ENCODE peak calls at places on chromosomes 2 and 18, in six cellular contexts. Y is heart left ventricle, W is cardiac muscle cell, F is fibroblast of pulmonary artery, K is MM.1S, J is AG04450. R is an unnamed sample.

GRCh38 chr2:237964578-237965404 is 2.0 kb upstream of the UBE2F start:
- DNase-seq in Y (no peak), W (peak; percentile 94), F (peak; percentile 96), K (no peak), J (no peak), R (no peak)

GRCh38 chr2:8277921-8278571 is 403.8 kb upstream of the ID2 start:
- DNase-seq in Y (no peak), W (no peak), F (no peak), K (peak; percentile 88), J (no peak), R (no peak)

GRCh38 chr2:161434127-161434526 is 18.0 kb downstream of the TBR1 start:
- DNase-seq in Y (no peak), W (no peak), F (no peak), K (no peak), J (no peak), R (no peak)

GRCh38 chr2:21220930-21221329 is 97.2 kb downstream of the TDRD15 start:
- DNase-seq in Y (no peak), W (peak; percentile 2), F (peak; percentile 7), K (no peak), J (no peak), R (no peak)

GRCh38 chr18:3869848-3870247 is 419.9 kb downstream of the TGIF1 start:
- DNase-seq in Y (no peak), W (peak; percentile 83), F (peak; percentile 83), K (no peak), J (peak; percentile 27), R (no peak)

GRCh38 chr2:9099341-9099751 is 95.9 kb upstream of the MBOAT2 start:
- DNase-seq in Y (no peak), W (no peak), F (no peak), K (no peak), J (no peak), R (peak; percentile 42)

GRCh38 chr2:119659601-119660342 is 19.2 kb upstream of the TMEM177 start:
- DNase-seq in Y (no peak), W (peak; percentile 63), F (peak; percentile 63), K (peak; percentile 28), J (no peak), R (no peak)

GRCh38 chr18:55592106-55592505 is 4.1 kb upstream of the TCF4 start:
- DNase-seq in Y (no peak), W (no peak), F (no peak), K (no peak), J (no peak), R (no peak)

GRCh38 chr2:150978053-150978452 is 283.6 kb downstream of the RBM43 start:
- DNase-seq in Y (no peak), W (peak; percentile 11), F (no peak), K (no peak), J (no peak), R (no peak)

GRCh38 chr2:222572761-222573174 is 83.1 kb downstream of the FARSB start:
- DNase-seq in Y (no peak), W (peak; percentile 75), F (peak; percentile 66), K (no peak), J (peak; percentile 15), R (no peak)

GRCh38 chr2:136164377-136164776 is 46.4 kb upstream of the CXCR4 start:
- DNase-seq in Y (no peak), W (no peak), F (no peak), K (no peak), J (no peak), R (no peak)

GRCh38 chr2:25168256-25169072 is at the start of gene POMC:
- DNase-seq in Y (peak; percentile 70), W (peak; percentile 44), F (peak; percentile 30), K (no peak), J (no peak), R (no peak)

GRCh38 chr2:10243926-10244270 is 58.8 kb upstream of the HPCAL1 start:
- DNase-seq in Y (peak; percentile 37), W (no peak), F (no peak), K (no peak), J (no peak), R (no peak)

GRCh38 chr2:157362627-157363026 is 37.0 kb upstream of the ERMN start:
- DNase-seq in Y (no peak), W (no peak), F (no peak), K (no peak), J (no peak), R (no peak)

GRCh38 chr2:240556553-240557100 is 1.2 kb downstream of the ANKMY1 start:
- DNase-seq in Y (peak; percentile 71), W (peak; percentile 58), F (peak; percentile 50), K (no peak), J (no peak), R (no peak)

GRCh38 chr2:182715121-182715895 is 749 bp upstream of the DNAJC10 start:
- DNase-seq in Y (no peak), W (peak; percentile 48), F (peak; percentile 38), K (no peak), J (no peak), R (no peak)

GRCh38 chr2:168810235-168810634 is 7.8 kb downstream of the NOSTRIN start:
- DNase-seq in Y (no peak), W (no peak), F (no peak), K (no peak), J (no peak), R (no peak)

GRCh38 chr18:65942103-65942502 is 191.3 kb downstream of the CDH7 start:
- DNase-seq in Y (no peak), W (no peak), F (no peak), K (no peak), J (no peak), R (no peak)

GRCh38 chr18:65937180-65937579 is 186.4 kb downstream of the CDH7 start:
- DNase-seq in Y (no peak), W (no peak), F (no peak), K (no peak), J (no peak), R (no peak)

GRCh38 chr18:65936678-65937077 is 185.9 kb downstream of the CDH7 start:
- DNase-seq in Y (no peak), W (no peak), F (no peak), K (no peak), J (no peak), R (no peak)

GRCh38 chr18:65941482-65941881 is 190.7 kb downstream of the CDH7 start:
- DNase-seq in Y (no peak), W (no peak), F (no peak), K (no peak), J (no peak), R (no peak)

GRCh38 chr18:65938592-65939372 is 188.0 kb downstream of the CDH7 start:
- DNase-seq in Y (no peak), W (peak; percentile 13), F (peak; percentile 16), K (peak; percentile 75), J (no peak), R (peak; percentile 7)
- TF ChIP-seq CTCF in Y (no peak), W (peak; percentile 10), F (peak; percentile 12), K (peak; percentile 50), J (no peak), R (peak; percentile 40)

GRCh38 chr18:48828201-48828580 is 122.6 kb downstream of the SMAD7 start:
- DNase-seq in Y (no peak), W (no peak), F (no peak), K (no peak), J (no peak), R (no peak)
- H3K4me3 ChIP-seq in Y (no peak overlapping the region), W (peak overlapping the region; percentile 27), F (no peak overlapping the region), K (no peak overlapping the region), J (no peak overlapping the region), R (no peak overlapping the region)

GRCh38 chr2:68766378-68766845 is 31.8 kb downstream of the ARHGAP25 start:
- DNase-seq in Y (no peak), W (peak; percentile 93), F (peak; percentile 93), K (peak; percentile 84), J (no peak), R (no peak)
- TF ChIP-seq CTCF in Y (no peak), W (no peak), F (no peak), K (peak; percentile 1), J (no peak), R (no peak)

GRCh38 chr2:16972276-16972675 is 306.6 kb upstream of the CYRIA start:
- DNase-seq in Y (no peak), W (no peak), F (no peak), K (no peak), J (no peak), R (no peak)

GRCh38 chr2:16978291-16978690 is 312.7 kb upstream of the CYRIA start:
- DNase-seq in Y (no peak), W (no peak), F (no peak), K (no peak), J (no peak), R (no peak)

GRCh38 chr2:16971722-16972234 is 306.1 kb upstream of the CYRIA start:
- DNase-seq in Y (no peak), W (no peak), F (no peak), K (no peak), J (no peak), R (no peak)

DNA sequence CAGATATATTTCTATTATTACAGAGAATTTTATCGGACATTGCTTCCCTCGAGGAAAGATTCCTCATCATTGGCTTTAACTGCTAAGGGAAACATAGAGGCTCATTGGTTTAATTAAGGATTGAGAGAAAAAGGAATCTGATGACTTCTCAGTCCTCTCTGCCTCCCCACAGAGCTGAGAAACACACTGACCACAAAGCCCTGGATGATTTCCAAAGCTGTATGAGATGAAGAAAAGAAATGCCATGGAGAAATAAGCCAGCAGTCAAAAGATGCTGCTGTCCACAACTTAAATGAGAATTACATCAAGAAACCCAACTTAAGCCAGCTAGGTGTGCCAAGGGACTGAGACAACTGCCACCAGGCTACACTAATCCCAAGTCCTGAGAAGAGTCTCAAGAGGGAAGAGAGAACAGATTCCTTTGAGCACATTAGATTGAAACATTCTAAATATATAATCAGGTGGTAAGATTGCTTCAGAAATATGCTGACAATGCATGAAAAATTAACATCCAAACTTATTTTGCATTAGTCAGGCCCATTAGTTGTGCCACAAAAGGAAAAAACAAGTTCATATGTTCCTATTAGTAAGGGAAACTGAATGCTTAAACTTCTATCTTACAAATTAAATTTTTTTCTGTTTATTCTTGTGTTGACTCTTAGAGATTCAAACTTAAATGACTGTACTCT is 308.1 kb upstream of the CYRIA start:
- DNase-seq in Y (no peak), W (no peak), F (peak; percentile 1), K (no peak), J (no peak), R (no peak)
- H3K4me3 ChIP-seq in Y (no peak overlapping the region), W (no peak overlapping the region), F (no peak overlapping the region), K (no peak overlapping the region), J (no peak overlapping the region), R (no peak overlapping the region)

DNA sequence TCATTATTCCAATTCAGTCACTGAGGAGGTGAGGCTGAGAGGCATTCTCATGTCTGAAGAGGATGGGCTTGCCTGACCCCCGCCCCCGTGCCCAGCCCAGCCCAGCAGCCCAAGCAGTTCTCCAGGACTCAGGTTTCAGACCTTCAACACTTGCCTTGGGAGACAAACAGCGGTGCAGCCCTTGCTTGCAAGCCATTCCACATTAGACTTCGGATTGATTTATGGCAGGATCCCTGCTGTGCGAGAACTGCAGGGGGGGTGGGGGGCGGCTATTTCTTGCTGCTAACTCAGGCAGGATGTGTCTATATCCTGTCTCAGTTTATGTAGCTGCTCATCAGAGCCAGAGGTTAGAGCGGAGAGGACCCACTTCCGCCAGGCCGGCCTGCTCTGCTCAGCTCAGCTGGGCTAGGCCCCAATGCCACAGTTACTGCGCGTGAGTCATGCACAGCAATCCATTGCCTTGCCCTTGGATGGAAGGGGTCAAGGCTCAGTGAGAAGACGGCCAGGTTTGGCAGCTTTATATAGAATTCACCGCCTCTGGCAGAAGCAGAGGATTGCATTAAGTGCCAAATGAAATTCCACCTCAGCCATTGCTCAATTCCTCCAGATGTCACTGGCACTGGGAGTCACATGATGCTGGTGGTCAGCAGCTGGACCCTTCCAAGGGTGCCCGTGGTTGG is 1.8 kb downstream of the GYPC start:
- DNase-seq in Y (peak; percentile 94), W (peak; percentile 99), F (peak; percentile 98), K (peak; percentile 72), J (peak; percentile 98), R (peak; percentile 75)
- TF ChIP-seq CTCF in Y (no peak), W (no peak), F (no peak), K (no peak), J (no peak), R (no peak)